ENCODE peak calls at places on chromosomes 5 and 9, in seven cellular contexts. O is HTR-8/SVneo; B is T-helper 9 cell; Q is SK-N-DZ; W is OCI-LY7; Y is activated naive CD4-positive, alpha-beta T cell treated with Interleukin-2 at 50 U/mL for 16 hours; T is anterior cingulate cortex. J is an unnamed sample.

GRCh38 chr5:140140435-140140834 is 14.7 kb downstream of the IGIP start:
- DNase-seq in O (no peak), B (no peak), Q (no peak), W (no peak), Y (no peak), T (no peak), J (no peak)

GRCh38 chr9:17059465-17059864 is 75.4 kb upstream of the CNTLN start:
- DNase-seq in O (no peak), B (no peak), Q (no peak), W (no peak), Y (no peak), T (no peak), J (no peak)

GRCh38 chr9:14515564-14516198 is 177.6 kb downstream of the ZDHHC21 start:
- DNase-seq in O (no peak), B (no peak), Q (peak), W (no peak), Y (no peak), T (no peak), J (peak)

GRCh38 chr5:172886974-172887491 is 53.0 kb downstream of the ERGIC1 start:
- DNase-seq in O (no peak), B (no peak), Q (no peak), W (no peak), Y (no peak), T (peak), J (no peak)

GRCh38 chr9:34046784-34047379 is 1.8 kb downstream of the UBAP2 start:
- DNase-seq in O (no peak), B (no peak), Q (no peak), W (peak), Y (no peak), T (no peak), J (no peak)

GRCh38 chr5:171961117-171961516 is 45.3 kb downstream of the FBXW11 start:
- DNase-seq in O (no peak), B (no peak), Q (no peak), W (no peak), Y (peak), T (no peak), J (no peak)

GRCh38 chr9:21994996-21995651 is 533 bp downstream of the CDKN2B-AS1 start:
- DNase-seq in O (no peak), B (peak), Q (peak), W (peak), Y (peak), T (peak), J (peak)

GRCh38 chr5:138668981-138669380 is 84.2 kb upstream of the CTNNA1 start:
- DNase-seq in O (no peak), B (no peak), Q (no peak), W (no peak), Y (no peak), T (no peak), J (no peak)

GRCh38 chr5:60945760-60946253 is 802 bp downstream of the NDUFAF2 start:
- DNase-seq in O (peak), B (no peak), Q (no peak), W (no peak), Y (no peak), T (peak), J (peak)

GRCh38 chr9:98175762-98176161 is 16.7 kb downstream of the CORO2A start:
- DNase-seq in O (no peak), B (no peak), Q (no peak), W (no peak), Y (no peak), T (no peak), J (no peak)

GRCh38 chr5:55633574-55634203 is 78.4 kb downstream of the SLC38A9 start:
- DNase-seq in O (no peak), B (no peak), Q (no peak), W (no peak), Y (no peak), T (no peak), J (no peak)

GRCh38 chr5:138869763-138870500 is 5.2 kb downstream of the LRRTM2 start:
- DNase-seq in O (no peak), B (no peak), Q (no peak), W (no peak), Y (peak), T (peak), J (no peak)

GRCh38 chr9:124216474-124217176 is 41.1 kb upstream of the NEK6 start:
- DNase-seq in O (no peak), B (no peak), Q (no peak), W (peak), Y (peak), T (no peak), J (no peak)

GRCh38 chr5:94017579-94017978 is 276.2 kb upstream of the POU5F2 start:
- DNase-seq in O (no peak), B (no peak), Q (no peak), W (no peak), Y (no peak), T (no peak), J (no peak)

GRCh38 chr5:82406200-82406773 is 128.1 kb upstream of the RPS23 start:
- DNase-seq in O (no peak), B (no peak), Q (no peak), W (no peak), Y (no peak), T (no peak), J (no peak)

GRCh38 chr5:134148316-134148715 is 28.4 kb downstream of the SKP1 start:
- DNase-seq in O (no peak), B (no peak), Q (no peak), W (no peak), Y (no peak), T (no peak), J (no peak)

GRCh38 chr5:178120661-178121357 is 7.5 kb downstream of the N4BP3 start:
- DNase-seq in O (no peak), B (peak), Q (peak), W (peak), Y (peak), T (peak), J (peak)

GRCh38 chr5:150503977-150504620 is 3.8 kb upstream of the NDST1 start:
- DNase-seq in O (no peak), B (no peak), Q (peak), W (no peak), Y (no peak), T (peak), J (peak)

GRCh38 chr5:61758711-61759110 is 426.7 kb downstream of the ZSWIM6 start:
- DNase-seq in O (no peak), B (no peak), Q (no peak), W (no peak), Y (no peak), T (no peak), J (no peak)

GRCh38 chr5:157497875-157498611 is 38.0 kb downstream of the NIPAL4 start:
- DNase-seq in O (no peak), B (no peak), Q (peak), W (no peak), Y (no peak), T (no peak), J (no peak)

GRCh38 chr5:132829742-132830435 is 558 bp downstream of the SHROOM1 start:
- DNase-seq in O (peak), B (peak), Q (peak), W (peak), Y (peak), T (peak), J (peak)

GRCh38 chr5:102638316-102638715 is 116.8 kb upstream of the PAM start:
- DNase-seq in O (no peak), B (no peak), Q (no peak), W (no peak), Y (no peak), T (no peak), J (no peak)

GRCh38 chr9:135215571-135216161 is 128.2 kb downstream of the OLFM1 start:
- DNase-seq in O (no peak), B (no peak), Q (no peak), W (no peak), Y (no peak), T (no peak), J (peak)

GRCh38 chr5:78360674-78361225 is 333 bp downstream of the SCAMP1 start:
- DNase-seq in O (peak), B (peak), Q (peak), W (peak), Y (peak), T (no peak), J (peak)

GRCh38 chr5:65556181-65556580 is 6.8 kb downstream of the CENPK start:
- DNase-seq in O (no peak), B (no peak), Q (no peak), W (no peak), Y (no peak), T (no peak), J (no peak)

GRCh38 chr5:34499001-34499734 is 157.0 kb upstream of the RAI14 start:
- DNase-seq in O (no peak), B (no peak), Q (no peak), W (no peak), Y (no peak), T (no peak), J (no peak)

GRCh38 chr5:61450880-61451279 is 118.8 kb downstream of the ZSWIM6 start:
- DNase-seq in O (peak), B (no peak), Q (peak), W (no peak), Y (no peak), T (peak), J (peak)

GRCh38 chr9:107827884-107828283 is 338.3 kb upstream of the KLF4 start:
- DNase-seq in O (no peak), B (no peak), Q (no peak), W (no peak), Y (no peak), T (no peak), J (no peak)

GRCh38 chr5:32996336-32996735 is 285.2 kb downstream of the NPR3 start:
- DNase-seq in O (no peak), B (no peak), Q (no peak), W (no peak), Y (no peak), T (no peak), J (no peak)